ENCODE peak calls at places on chromosomes 1 and 21, in ten cellular contexts. U, P, H, K, Y, Q, D, E, A and S are unnamed samples.

GRCh38 chr21:28333455-28334108 is 659.1 kb downstream of the LTN1 start:
- DNase-seq in U (no peak), A (no peak), K (no peak), P (no peak), Y (no peak), D (no peak), Q (no peak), E (no peak), H (no peak), S (no peak)

GRCh38 chr21:41783476-41784150 is 16.8 kb upstream of the RIPK4 start:
- DNase-seq in H (no peak), P (no peak), D (no peak), A (peak; percentile 88), E (no peak), Y (peak; percentile 95), K (no peak), U (peak; percentile 79), Q (no peak), S (no peak)

GRCh38 chr1:31535561-31535960 is 40.8 kb upstream of the TINAGL1 start:
- DNase-seq in A (no peak), H (no peak), Q (no peak), P (no peak), K (no peak), U (no peak), D (no peak), Y (peak; percentile 82), E (no peak), S (no peak)

GRCh38 chr1:59290173-59290954 is 6.5 kb upstream of the FGGY start:
- DNase-seq in P (no peak), H (peak; percentile 87), U (no peak), Q (peak; percentile 81), K (no peak), Y (peak; percentile 54), D (peak; percentile 46), E (peak; percentile 51), A (peak; percentile 41), S (peak; percentile 15)

GRCh38 chr1:218364028-218364710 is 19.0 kb downstream of the TGFB2 start:
- DNase-seq in Y (no peak), E (no peak), A (no peak), H (no peak), D (no peak), Q (no peak), P (no peak), U (no peak), K (no peak), S (no peak)

GRCh38 chr1:156623946-156624813 is 5.0 kb downstream of the HAPLN2 start:
- DNase-seq in K (peak; percentile 65), Q (peak; percentile 55), U (no peak), Y (no peak), E (peak; percentile 72), P (peak; percentile 76), A (peak; percentile 35), H (peak; percentile 94), D (peak; percentile 37), S (peak; percentile 47)

GRCh38 chr1:5455056-5455455 is 537.2 kb downstream of the NPHP4 start:
- DNase-seq in A (no peak), Q (no peak), K (no peak), H (peak; percentile 79), Y (no peak), E (no peak), U (no peak), P (no peak), D (no peak), S (no peak)

GRCh38 chr1:185567006-185567405 is 167.2 kb upstream of the HMCN1 start:
- DNase-seq in P (no peak), A (no peak), H (no peak), Y (peak; percentile 69), U (peak; percentile 59), D (no peak), Q (peak; percentile 75), K (no peak), E (peak; percentile 34), S (no peak)

GRCh38 chr1:5949074-5949760 is 43.0 kb downstream of the NPHP4 start:
- DNase-seq in P (no peak), Y (no peak), D (no peak), H (peak; percentile 57), A (no peak), E (no peak), U (no peak), Q (no peak), K (no peak), S (no peak)

GRCh38 chr1:16155537-16156410 is at the start of gene EPHA2:
- DNase-seq in E (no peak), Q (no peak), U (peak; percentile 65), A (peak; percentile 96), Y (peak; percentile 84), P (peak; percentile 59), H (peak; percentile 98), D (peak; percentile 87), K (peak; percentile 80), S (peak; percentile 92)

GRCh38 chr1:163870666-163871065 is 548.9 kb downstream of the NUF2 start:
- DNase-seq in E (no peak), Q (no peak), H (no peak), P (no peak), K (no peak), A (no peak), U (no peak), D (no peak), Y (no peak), S (no peak)

GRCh38 chr1:6133146-6133895 is 46.8 kb downstream of the CHD5 start:
- DNase-seq in H (no peak), U (no peak), E (no peak), Y (no peak), Q (no peak), P (no peak), A (no peak), K (no peak), D (no peak), S (peak; percentile 1)

GRCh38 chr1:11749203-11749689 is 12.7 kb upstream of the C1orf167 start:
- DNase-seq in H (peak; percentile 90), D (peak; percentile 62), E (peak; percentile 68), K (no peak), Y (no peak), U (no peak), A (peak; percentile 64), P (peak; percentile 74), Q (peak; percentile 80), S (peak; percentile 43)

GRCh38 chr1:155099331-155099730 is 20.7 kb downstream of the EFNA3 start:
- DNase-seq in U (no peak), A (no peak), E (no peak), Q (no peak), D (no peak), P (no peak), Y (no peak), K (no peak), H (no peak), S (no peak)

GRCh38 chr1:7358346-7358745 is 412.8 kb upstream of the VAMP3 start:
- DNase-seq in U (no peak), A (no peak), Y (no peak), E (no peak), Q (no peak), P (no peak), K (no peak), D (no peak), H (no peak), S (no peak)

GRCh38 chr1:206102292-206102936 is 14.8 kb downstream of the AVPR1B start:
- DNase-seq in A (no peak), E (no peak), Q (peak; percentile 86), H (no peak), U (no peak), K (no peak), D (no peak), Y (no peak), P (no peak), S (no peak)

GRCh38 chr1:58898739-58899580 is 115.1 kb upstream of the JUN start:
- DNase-seq in U (no peak), P (peak; percentile 48), Q (peak; percentile 97), K (no peak), A (peak; percentile 73), Y (no peak), E (no peak), D (peak; percentile 34), H (peak; percentile 65), S (peak; percentile 62)

GRCh38 chr1:56434025-56434424 is 145.3 kb downstream of the PLPP3 start:
- DNase-seq in U (no peak), E (no peak), P (no peak), A (no peak), Q (no peak), K (no peak), H (no peak), D (no peak), Y (no peak), S (no peak)

GRCh38 chr1:6172549-6172948 is 7.6 kb downstream of the CHD5 start:
- DNase-seq in H (no peak), K (no peak), Q (peak; percentile 31), Y (peak; percentile 37), E (no peak), P (no peak), U (no peak), D (no peak), A (no peak), S (no peak)

DNA sequence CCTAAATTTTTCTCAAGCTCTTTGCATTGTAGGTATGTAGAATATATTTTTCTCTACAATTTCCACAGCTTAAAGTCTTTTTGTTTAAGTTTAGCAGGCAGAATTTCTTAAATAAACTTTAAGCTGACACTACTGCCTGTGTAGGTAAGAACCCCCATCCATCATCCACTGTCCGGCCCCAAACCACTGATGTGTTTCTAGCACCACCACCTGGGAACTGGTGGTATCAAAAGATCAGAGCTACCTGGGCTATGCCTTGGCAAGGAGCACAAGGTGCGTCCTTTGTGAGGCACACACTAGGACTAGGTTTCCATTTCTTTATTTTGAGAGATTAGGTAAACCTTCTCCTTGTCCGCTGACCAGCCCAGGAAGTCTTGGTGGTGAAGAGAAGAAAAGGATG is 10.5 kb upstream of the LELP1 start:
- DNase-seq in D (no peak), U (no peak), Q (peak; percentile 20), Y (no peak), H (peak; percentile 77), K (no peak), A (no peak), E (peak; percentile 32), P (peak; percentile 26), S (no peak)
- TF ChIP-seq CTCF in D (no peak), U (peak; percentile 19), Q (peak; percentile 39), Y (peak; percentile 84), H (peak; percentile 86), K (peak; percentile 69), A (no peak), E (peak; percentile 31), P (no peak), S (no peak)

GRCh38 chr1:47002211-47002610 is 21.3 kb upstream of the CYP4X1 start:
- DNase-seq in K (no peak), Q (peak; percentile 7), U (no peak), Y (no peak), D (no peak), P (no peak), A (no peak), H (no peak), E (no peak), S (no peak)
- TF ChIP-seq CTCF in K (peak; percentile 56), Q (peak; percentile 67), U (peak; percentile 20), Y (peak; percentile 58), D (peak; percentile 19), P (no peak), A (no peak), H (peak; percentile 75), E (peak; percentile 9), S (peak; percentile 32)

GRCh38 chr1:2514863-2515762 is 11.3 kb downstream of the PANK4 start:
- DNase-seq in H (no peak), E (no peak), Q (no peak), U (no peak), K (no peak), A (no peak), D (no peak), P (no peak), Y (no peak), S (no peak)
- TF ChIP-seq CTCF in H (peak; percentile 62), E (no peak), Q (no peak), U (peak; percentile 20), K (peak; percentile 44), A (no peak), D (no peak), P (peak; percentile 38), Y (peak; percentile 29), S (no peak)

GRCh38 chr1:203450541-203451149 is 25.0 kb upstream of the PRELP start:
- DNase-seq in Y (no peak), U (no peak), D (no peak), P (no peak), K (no peak), A (no peak), H (peak; percentile 83), Q (no peak), E (no peak), S (no peak)
- TF ChIP-seq CTCF in Y (no peak), U (no peak), D (no peak), P (no peak), K (no peak), A (no peak), H (peak; percentile 70), Q (no peak), E (no peak), S (no peak)